ENCODE peak calls at places on chromosomes 13 and 19, in five cellular contexts. R is A549, S is heart left ventricle, H is erythroblast, M is tibial nerve. X is an unnamed sample.

GRCh38 chr13:48491423-48492122 is 41.3 kb downstream of the RCBTB2 start:
- DNase-seq in S (no peak), H (no peak), R (no peak), M (no peak), X (no peak)

GRCh38 chr19:40803170-40803856 is 4.3 kb downstream of the EGLN2 start:
- DNase-seq in H (no peak), M (no peak), S (no peak), R (no peak), X (no peak)

GRCh38 chr19:10517361-10517759 is at the start of gene S1PR5:
- DNase-seq in S (peak; percentile 38), M (no peak), H (no peak), R (peak; percentile 35), X (no peak)

GRCh38 chr19:45514376-45515051 is 7.2 kb downstream of the VASP start:
- DNase-seq in H (no peak), M (no peak), R (peak; percentile 54), S (peak; percentile 47), X (no peak)

GRCh38 chr19:3253270-3253669 is 28.8 kb downstream of the CELF5 start:
- DNase-seq in H (no peak), S (no peak), M (no peak), R (peak; percentile 65), X (no peak)

GRCh38 chr13:84126671-84127171 is 244.4 kb upstream of the SLITRK1 start:
- DNase-seq in S (no peak), R (no peak), H (no peak), M (no peak), X (no peak)

GRCh38 chr13:21478881-21479808 is 20.0 kb upstream of the ZDHHC20 start:
- DNase-seq in M (no peak), S (no peak), H (peak; percentile 81), R (peak; percentile 71), X (peak; percentile 67)

GRCh38 chr19:39411006-39411831 is 1.2 kb upstream of the PLEKHG2 start:
- DNase-seq in M (no peak), S (peak; percentile 68), H (no peak), R (peak; percentile 79), X (peak; percentile 64)

GRCh38 chr13:36673838-36674326 is at the start of gene SERTM1:
- DNase-seq in R (peak; percentile 0), M (no peak), H (peak; percentile 8), S (peak; percentile 42), X (no peak)

GRCh38 chr13:31145417-31145816 is 16.3 kb downstream of the HSPH1 start:
- DNase-seq in M (no peak), H (no peak), R (no peak), S (no peak), X (no peak)

GRCh38 chr13:44748439-44748838 is 172.3 kb upstream of the TSC22D1 start:
- DNase-seq in M (no peak), S (no peak), R (no peak), H (no peak), X (no peak)

GRCh38 chr13:20161275-20161950 is 561 bp upstream of the GJA3 start:
- DNase-seq in H (no peak), R (no peak), M (no peak), S (peak; percentile 61), X (no peak)

GRCh38 chr13:45331981-45332830 is 8.8 kb downstream of the TPT1 start:
- DNase-seq in H (no peak), S (peak; percentile 54), R (peak; percentile 73), M (no peak), X (peak; percentile 77)

GRCh38 chr19:48954011-48954594 is 572 bp upstream of the BAX start:
- DNase-seq in R (no peak), S (no peak), H (no peak), M (no peak), X (no peak)
- TF ChIP-seq POLR2A in R (no peak), S (no peak), H (no peak), M (no peak), X (no peak)

GRCh38 chr13:110873639-110874507 is 41.0 kb downstream of the ANKRD10 start:
- DNase-seq in S (no peak), R (no peak), M (no peak), H (no peak), X (no peak)

GRCh38 chr13:110872034-110872767 is 42.7 kb downstream of the ANKRD10 start:
- DNase-seq in H (peak; percentile 16), M (no peak), S (no peak), R (no peak), X (no peak)

GRCh38 chr13:110874508-110874960 is 40.3 kb downstream of the ANKRD10 start:
- DNase-seq in M (peak; percentile 78), R (peak; percentile 45), S (peak; percentile 90), H (peak; percentile 73), X (peak; percentile 88)

GRCh38 chr13:110875243-110875642 is 39.6 kb downstream of the ANKRD10 start:
- DNase-seq in H (peak; percentile 15), S (no peak), M (no peak), R (no peak), X (no peak)

DNA sequence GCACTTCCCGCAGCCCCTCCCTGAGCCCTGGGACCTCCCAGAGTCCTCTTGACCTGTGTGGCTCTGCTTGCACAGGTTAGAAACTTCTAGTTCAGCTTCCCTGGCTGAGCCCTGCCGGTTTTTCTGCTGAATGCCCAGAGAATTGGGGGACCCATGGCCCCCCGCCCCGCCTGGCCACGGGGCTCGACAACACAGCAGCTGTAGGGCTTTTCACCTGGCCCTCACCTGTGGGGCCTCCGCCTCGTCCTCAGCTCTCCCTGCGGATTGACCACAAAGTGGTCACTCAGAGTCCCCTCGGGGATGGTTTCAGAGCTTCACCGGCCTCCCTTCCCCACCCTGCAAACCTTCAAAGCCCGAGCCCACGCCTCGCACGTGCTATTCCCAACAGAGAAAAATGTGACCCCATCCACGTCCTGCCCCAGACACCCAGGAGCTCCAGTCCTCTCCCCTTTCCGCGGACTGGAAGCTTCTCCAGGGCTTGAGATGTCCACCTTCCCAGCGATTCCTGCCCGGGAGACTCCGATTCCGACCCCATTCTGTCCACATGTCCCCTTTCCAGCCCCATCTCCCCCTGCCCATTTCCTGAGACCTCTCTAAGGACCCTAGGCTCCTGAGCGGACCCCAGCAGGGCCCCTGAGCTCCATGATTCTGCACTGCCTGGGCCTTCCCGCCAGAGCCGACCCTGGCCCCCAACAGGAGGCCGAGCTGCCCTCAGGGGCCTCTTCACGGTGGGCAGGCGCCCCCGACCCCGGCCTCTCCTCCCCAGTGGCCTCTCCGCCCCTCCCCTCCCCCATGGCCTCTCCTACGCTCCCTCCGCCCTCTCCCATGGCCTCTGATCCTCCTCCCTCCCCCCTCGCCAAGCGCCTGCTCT is 41.9 kb downstream of the ANKRD10 start:
- DNase-seq in H (no peak), R (no peak), S (no peak), M (no peak), X (no peak)
- TF ChIP-seq POLR2A in H (no peak), R (no peak), S (no peak), M (no peak), X (no peak)

GRCh38 chr13:78802912-78803311 is 144.0 kb upstream of the OBI1 start:
- DNase-seq in R (no peak), H (no peak), M (no peak), S (no peak), X (no peak)

GRCh38 chr13:78806457-78806856 is 147.5 kb upstream of the OBI1 start:
- DNase-seq in H (peak; percentile 5), R (peak; percentile 6), M (no peak), S (no peak), X (no peak)
- TF ChIP-seq POLR2A in H (no peak), R (no peak), M (no peak), S (no peak), X (no peak)

DNA sequence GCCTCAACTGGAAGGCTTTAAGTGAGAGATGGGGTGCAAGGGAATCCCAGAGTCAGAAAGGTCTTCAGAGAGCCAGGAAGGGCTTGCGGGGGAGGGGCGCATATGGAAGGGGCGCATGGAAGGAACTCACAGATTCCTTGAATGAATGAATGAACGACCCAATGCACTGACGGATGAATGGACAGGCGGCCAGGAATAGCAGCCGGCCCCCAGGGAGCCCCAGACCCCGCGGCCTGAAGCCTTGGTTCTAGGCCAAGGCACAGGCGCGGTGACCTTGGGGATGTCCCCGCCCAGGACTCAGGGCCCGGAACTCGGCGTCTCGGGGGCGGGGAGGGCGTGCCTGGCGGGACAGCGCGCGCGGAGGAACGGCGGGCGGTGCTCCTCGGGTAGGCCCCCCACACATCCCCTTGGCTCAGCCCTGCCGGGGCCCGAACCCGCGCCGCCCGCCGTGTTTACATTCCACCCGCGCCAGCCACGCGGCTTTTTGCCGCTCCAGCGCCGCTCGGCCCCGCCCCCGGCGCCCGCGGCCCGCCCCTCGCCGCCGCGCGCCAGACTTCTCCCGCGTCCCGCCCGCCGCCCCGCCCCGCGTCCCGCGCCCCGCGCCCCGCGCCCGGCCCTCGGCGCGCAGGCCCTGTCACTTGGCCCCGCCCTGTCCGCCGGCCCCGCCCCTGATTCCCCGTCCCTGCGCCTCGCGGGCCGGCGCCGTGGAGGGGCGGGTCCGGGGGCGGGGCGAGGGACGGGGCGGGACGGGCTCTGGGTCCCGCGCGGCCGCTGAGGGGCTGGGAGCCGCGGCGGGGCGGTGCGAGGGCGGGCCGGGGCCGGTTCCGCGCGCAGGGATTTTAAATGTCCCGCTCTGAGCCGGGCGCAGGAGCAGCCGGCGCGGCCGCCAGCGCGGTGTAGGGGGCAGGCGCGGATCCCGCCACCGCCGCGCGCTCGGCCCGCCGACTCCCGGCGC is at the start of gene CCNE1:
- DNase-seq in M (peak; percentile 88), S (peak; percentile 94), H (peak; percentile 91), R (peak; percentile 90), X (peak; percentile 93)
- TF ChIP-seq POLR2A in M (no peak), S (peak; percentile 19), H (peak; percentile 59), R (peak; percentile 61), X (peak; percentile 32)

X was measured in adrenal gland.